ENCODE peak calls at places on chromosomes 11 and 22, in five cellular contexts. R, G, L, U and Q are unnamed samples.
A peak's percentile ranks its signal among the peaks of the same experiment; 100 is the strongest.

GRCh38 chr11:69013009-69013951 is at the start of gene MRGPRF:
- DNase-seq in R (peak; percentile 39), G (peak; percentile 17), L (peak; percentile 93), U (peak; percentile 67), Q (no peak)

GRCh38 chr11:10348650-10349280 is 43.9 kb downstream of the ADM start:
- DNase-seq in R (no peak), G (no peak), L (no peak), U (no peak), Q (no peak)

GRCh38 chr11:122253541-122254317 is 137.7 kb upstream of the BLID start:
- DNase-seq in R (no peak), G (no peak), L (no peak), U (no peak), Q (no peak)

GRCh38 chr22:39343259-39344045 is 6.3 kb upstream of the SYNGR1 start:
- DNase-seq in R (peak; percentile 76), G (peak; percentile 69), L (peak; percentile 73), U (peak; percentile 75), Q (peak; percentile 73)

GRCh38 chr22:19799322-19800190 is 39.0 kb downstream of the TBX1 start:
- DNase-seq in R (no peak), G (no peak), L (peak; percentile 80), U (no peak), Q (no peak)

GRCh38 chr11:119737678-119738439 is 8.9 kb upstream of the NECTIN1 start:
- DNase-seq in R (no peak), G (no peak), L (no peak), U (no peak), Q (no peak)

GRCh38 chr11:71286701-71287643 is 34.6 kb upstream of the SHANK2 start:
- DNase-seq in R (no peak), G (no peak), L (peak; percentile 10), U (peak; percentile 74), Q (no peak)

GRCh38 chr22:27467039-27467438 is 334.5 kb downstream of the MN1 start:
- DNase-seq in R (no peak), G (no peak), L (no peak), U (no peak), Q (no peak)

GRCh38 chr11:12792590-12792989 is 118.4 kb downstream of the TEAD1 start:
- DNase-seq in R (no peak), G (no peak), L (no peak), U (no peak), Q (no peak)

GRCh38 chr11:91513734-91514133 is 710.9 kb upstream of the FAT3 start:
- DNase-seq in R (no peak), G (no peak), L (no peak), U (no peak), Q (no peak)
- TF ChIP-seq CTCF in R (no peak), G (no peak), L (no peak), U (no peak), Q (no peak)

GRCh38 chr11:60743058-60743457 is 13.6 kb upstream of the MS4A15 start:
- DNase-seq in R (no peak), G (no peak), L (no peak), U (no peak), Q (no peak)
- TF ChIP-seq CTCF in R (no peak), G (no peak), L (no peak), U (no peak), Q (no peak)

DNA sequence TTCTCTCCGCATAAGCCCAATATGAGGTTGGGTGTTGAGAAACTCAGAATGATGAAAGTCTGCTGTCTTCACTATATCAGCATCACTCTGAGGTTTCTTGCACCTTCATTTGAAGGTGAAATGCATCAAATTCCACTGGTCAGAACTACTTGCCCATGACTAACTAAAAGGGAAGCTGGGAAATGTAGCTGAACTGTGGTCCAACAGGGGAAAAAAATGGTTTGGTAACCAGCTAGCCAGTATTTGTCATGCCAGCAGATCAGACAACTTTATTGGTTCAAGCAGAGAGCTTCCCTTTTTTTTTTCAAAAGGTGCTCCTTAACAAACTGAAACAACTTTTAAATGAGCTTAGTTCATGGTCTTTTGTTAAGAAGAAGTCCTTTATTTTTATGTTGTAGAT is 14.2 kb upstream of the PIK3C2A start:
- DNase-seq in R (no peak), G (no peak), L (no peak), U (no peak), Q (no peak)
- TF ChIP-seq CTCF in R (no peak), G (no peak), L (no peak), U (no peak), Q (no peak)

DNA sequence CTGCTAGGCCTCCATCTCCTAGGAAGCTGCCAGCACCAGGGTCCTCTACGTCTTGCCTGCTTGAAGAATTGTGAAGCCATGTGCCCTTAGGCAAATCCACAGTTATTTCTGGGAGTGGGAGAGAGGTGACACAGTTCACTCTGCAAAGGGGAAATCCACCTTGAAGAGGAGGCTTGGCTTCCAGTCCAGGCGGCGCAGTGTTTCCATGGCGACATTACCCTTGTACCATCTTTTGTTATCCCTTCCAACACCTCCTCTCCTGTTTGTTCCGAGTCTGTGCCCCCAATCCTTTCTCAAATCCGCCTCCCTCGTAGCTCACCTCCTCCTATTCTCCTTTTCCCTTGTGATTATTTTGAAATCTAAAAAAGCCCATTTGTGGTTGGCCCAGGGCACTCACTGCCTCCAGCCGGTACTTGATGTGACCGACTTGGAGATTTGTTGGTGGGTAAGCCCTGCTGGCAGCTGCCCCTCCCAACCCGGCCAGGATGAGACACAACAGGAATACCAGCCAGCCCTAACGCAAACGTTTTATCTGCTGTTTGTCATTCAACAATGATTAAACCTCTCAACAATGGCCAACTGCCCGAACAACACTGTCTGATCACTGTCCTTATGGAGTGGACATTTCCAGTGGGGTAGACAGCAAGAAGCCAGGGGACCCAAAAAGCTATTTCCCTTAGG is 18.3 kb downstream of the SYT13 start:
- DNase-seq in R (no peak), G (no peak), L (no peak), U (no peak), Q (no peak)
- TF ChIP-seq CTCF in R (no peak), G (no peak), L (no peak), U (no peak), Q (no peak)

GRCh38 chr11:84899134-84899533 is 728.0 kb downstream of the DLG2 start:
- DNase-seq in R (no peak), G (no peak), L (no peak), U (no peak), Q (no peak)

GRCh38 chr11:84901986-84902385 is 725.2 kb downstream of the DLG2 start:
- DNase-seq in R (no peak), G (no peak), L (peak; percentile 9), U (no peak), Q (no peak)

GRCh38 chr11:84902445-84902844 is 724.7 kb downstream of the DLG2 start:
- DNase-seq in R (no peak), G (no peak), L (no peak), U (no peak), Q (no peak)

GRCh38 chr11:84894666-84895065 is 732.5 kb downstream of the DLG2 start:
- DNase-seq in R (no peak), G (no peak), L (no peak), U (no peak), Q (no peak)

DNA sequence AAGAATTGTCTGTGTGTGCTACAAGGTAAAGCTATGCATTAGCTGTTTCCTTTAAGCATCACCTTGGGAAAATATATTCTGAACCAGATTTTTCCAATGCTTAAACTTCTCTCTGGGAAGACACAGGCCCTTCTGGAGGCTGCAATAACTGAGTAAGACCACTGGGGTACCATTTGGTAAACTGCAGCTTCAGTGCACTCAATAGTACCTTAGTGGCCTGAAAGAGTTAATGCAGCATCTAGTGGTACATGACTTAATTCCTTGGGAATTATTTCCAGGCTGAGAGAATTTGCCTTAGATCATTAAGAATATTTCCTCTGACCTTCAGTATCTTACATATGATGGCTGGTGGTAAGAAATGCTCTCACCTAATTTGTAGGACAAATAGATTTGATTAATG is 727.4 kb downstream of the DLG2 start:
- DNase-seq in R (no peak), G (no peak), L (no peak), U (no peak), Q (no peak)
- TF ChIP-seq CTCF in R (peak; percentile 8), G (no peak), L (no peak), U (no peak), Q (no peak)

DNA sequence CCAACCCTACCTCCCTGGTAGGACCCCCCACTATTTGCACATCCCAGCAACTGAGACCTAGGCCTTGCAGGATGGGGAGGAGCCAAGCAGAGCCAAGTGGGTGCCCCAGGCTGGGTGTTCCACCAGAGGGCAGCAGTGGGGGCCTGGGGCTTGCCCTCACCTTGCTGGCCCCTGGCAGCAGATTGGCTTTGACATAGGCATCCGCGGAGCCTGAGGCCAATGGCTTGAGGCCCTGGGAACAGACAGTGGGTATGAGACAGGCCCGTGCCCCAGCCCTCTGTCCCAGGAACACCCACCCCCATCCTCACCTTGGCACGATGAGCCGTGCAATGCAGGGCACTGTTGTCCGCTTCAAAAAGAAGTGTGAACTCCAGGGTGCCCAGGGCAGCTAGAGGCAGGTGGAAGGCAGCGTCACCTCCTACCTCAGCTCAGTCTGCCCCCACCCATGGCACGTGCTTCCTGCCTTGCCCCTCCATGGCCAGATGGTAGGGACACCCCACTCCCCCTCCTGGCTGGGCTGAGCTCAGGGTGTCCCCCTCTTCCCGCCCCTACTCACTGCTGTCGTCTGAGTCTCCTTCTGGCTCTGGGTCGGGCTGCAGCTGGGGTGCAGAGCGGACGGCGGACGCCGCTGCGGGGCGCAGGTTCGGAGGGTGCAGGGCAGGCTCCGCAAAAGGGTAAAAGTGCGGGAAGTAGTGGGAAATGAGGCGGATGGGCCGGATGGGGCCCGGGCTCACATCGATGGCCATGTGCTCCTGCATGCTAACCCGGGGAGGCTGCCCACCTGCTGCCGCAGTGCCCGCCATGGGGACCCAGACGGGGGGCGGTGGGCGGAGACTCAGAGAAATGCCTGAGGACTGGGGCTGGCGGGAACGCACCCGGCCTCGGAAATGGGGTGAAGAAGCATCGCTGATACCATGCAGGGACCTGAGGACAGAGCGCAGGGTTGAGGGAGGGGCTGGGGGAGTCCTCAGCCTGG is 9.0 kb downstream of the NDUFV1 start:
- DNase-seq in R (peak; percentile 57), G (peak; percentile 85), L (no peak), U (peak; percentile 62), Q (peak; percentile 56)
- TF ChIP-seq CTCF in R (peak; percentile 61), G (peak; percentile 74), L (no peak), U (peak; percentile 43), Q (peak; percentile 48)

GRCh38 chr22:23180301-23180892 is at the start of gene BCR:
- DNase-seq in R (peak; percentile 91), G (peak; percentile 61), L (peak; percentile 51), U (peak; percentile 83), Q (peak; percentile 84)
- TF ChIP-seq CTCF in R (no peak), G (no peak), L (no peak), U (no peak), Q (no peak)

GRCh38 chr11:120985718-120986569 is 38.0 kb upstream of the TBCEL start:
- DNase-seq in R (peak; percentile 68), G (peak; percentile 35), L (no peak), U (peak; percentile 58), Q (peak; percentile 30)
- TF ChIP-seq CTCF in R (peak; percentile 44), G (peak; percentile 35), L (no peak), U (peak; percentile 16), Q (peak; percentile 5)

DNA sequence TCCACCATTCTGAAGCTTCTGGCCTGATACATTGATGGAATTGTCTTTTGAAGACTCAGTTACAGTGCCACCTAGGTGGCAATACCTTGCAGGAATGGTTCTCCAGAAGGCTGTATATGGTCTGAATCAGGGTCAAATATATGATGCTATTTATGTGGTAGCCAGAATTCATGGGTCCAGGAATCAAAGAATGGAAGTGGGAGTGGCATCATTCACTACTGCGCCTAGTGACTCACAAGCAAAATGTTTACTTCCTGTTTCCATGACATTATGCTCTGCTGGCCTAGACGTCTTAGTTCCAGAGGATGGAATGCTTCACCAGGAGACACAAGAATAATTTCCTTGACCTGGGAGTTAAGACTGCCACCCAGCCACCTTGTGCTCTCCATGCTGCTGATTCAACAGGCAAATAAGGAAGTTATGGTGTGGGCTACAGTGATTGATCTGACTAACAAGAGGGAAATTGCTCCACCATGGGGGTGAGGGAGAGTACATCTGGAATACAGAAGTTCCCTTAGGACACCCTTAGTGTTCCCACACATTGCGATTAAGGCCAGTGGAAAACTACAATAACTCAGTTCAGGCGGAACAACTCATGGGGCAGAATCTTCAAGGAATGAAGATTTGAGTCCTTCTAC is 491.8 kb downstream of the ETS1 start:
- DNase-seq in R (no peak), G (no peak), L (no peak), U (no peak), Q (no peak)
- TF ChIP-seq CTCF in R (peak; percentile 13), G (no peak), L (no peak), U (no peak), Q (no peak)